ENCODE peak calls at places on chromosomes 5 and 9, in four cellular contexts. V is fibroblast of the aortic adventitia, Z is T47D, G is NCI-H2107. L is an unnamed sample.

GRCh38 chr9:113580954-113581311 is 117.4 kb downstream of the RGS3 start:
- DNase-seq in V (no peak), Z (no peak), G (no peak), L (no peak)

GRCh38 chr5:71693828-71694427 is 25.1 kb upstream of the CARTPT start:
- DNase-seq in V (no peak), Z (no peak), G (no peak), L (no peak)

GRCh38 chr9:127004946-127005769 is 90.6 kb downstream of the RALGPS1 start:
- DNase-seq in V (peak), Z (no peak), G (no peak), L (peak)

GRCh38 chr9:7137040-7137439 is 379.3 kb downstream of the KDM4C start:
- DNase-seq in V (no peak), Z (no peak), G (no peak), L (no peak)

GRCh38 chr5:96880402-96881164 is 4.3 kb downstream of the ERAP2 start:
- DNase-seq in V (peak), Z (no peak), G (no peak), L (no peak)

GRCh38 chr9:100505564-100506159 is 32.7 kb downstream of the TMEFF1 start:
- DNase-seq in V (peak), Z (peak), G (no peak), L (peak)

GRCh38 chr9:83267741-83268140 is 204.8 kb upstream of the RASEF start:
- DNase-seq in V (no peak), Z (no peak), G (no peak), L (peak)

GRCh38 chr5:73204302-73204701 is 31.3 kb downstream of the TMEM174 start:
- DNase-seq in V (no peak), Z (no peak), G (peak), L (no peak)

GRCh38 chr5:73288803-73289720 is 116.1 kb downstream of the TMEM174 start:
- DNase-seq in V (no peak), Z (no peak), G (no peak), L (no peak)